ENCODE peak calls at places on chromosomes 11 and 22, in four cellular contexts. N is osteocyte; M is activated naive CD8-positive, alpha-beta T cell treated with anti-CD3 and anti-CD28 coated beads, Interleukin-2, amount 50 U/mL, for 24 hours; W is pulmonary artery endothelial cell. L is an unnamed sample.

GRCh38 chr11:7019500-7020182 is 505 bp downstream of the ZNF214 start:
- DNase-seq in N (no peak), W (no peak), M (no peak), L (no peak)

GRCh38 chr22:49704345-49705215 is 123.1 kb downstream of the BRD1 start:
- DNase-seq in N (peak), M (no peak), W (no peak), L (no peak)

GRCh38 chr11:72850832-72851231 is 36.6 kb downstream of the ATG16L2 start:
- DNase-seq in M (no peak), N (no peak), W (no peak), L (no peak)

GRCh38 chr11:111913997-111914396 is 1.5 kb downstream of the HSPB2 start:
- DNase-seq in M (no peak), N (no peak), W (no peak), L (no peak)

GRCh38 chr11:9459573-9460321 is 1.1 kb upstream of the ZNF143 start:
- DNase-seq in W (peak), N (no peak), M (peak), L (peak)

GRCh38 chr22:40426671-40427070 is 56.3 kb downstream of the SGSM3 start:
- DNase-seq in M (no peak), W (no peak), N (no peak), L (peak)

GRCh38 chr11:35583126-35583525 is 35.1 kb upstream of the FJX1 start:
- DNase-seq in W (no peak), N (no peak), M (no peak), L (no peak)

GRCh38 chr11:102220728-102221467 is 96.4 kb upstream of the BIRC3 start:
- DNase-seq in N (no peak), W (no peak), M (no peak), L (no peak)

GRCh38 chr11:44446996-44447771 is 118.3 kb upstream of the CD82 start:
- DNase-seq in W (no peak), M (no peak), N (no peak), L (no peak)

GRCh38 chr22:26471522-26471921 is 12.1 kb downstream of the HPS4 start:
- DNase-seq in N (no peak), M (no peak), W (peak), L (peak)

GRCh38 chr22:44638966-44639739 is 62.9 kb upstream of the PRR5 start:
- DNase-seq in M (no peak), N (no peak), W (no peak), L (peak)

GRCh38 chr11:104320956-104321355 is 157.0 kb upstream of the PDGFD start:
- DNase-seq in N (no peak), M (no peak), W (no peak), L (no peak)